ENCODE peak calls at places on chromosomes 2 and 18, in eight cellular contexts. X is transverse colon, U is GM12878, H is right lobe of liver, L is body of pancreas, F is esophagus squamous epithelium, B is HCT116, N is ovary. V is an unnamed sample. For H3K36me3 and H3K4me1, the result is how much of the 10 kb centered on the place peaks cover.

GRCh38 chr2:147998203-147998602 is 22.3 kb downstream of the ORC4 start:
- DNase-seq in B (no peak), X (no peak), F (no peak), N (no peak), U (no peak), H (no peak), L (no peak), V (no peak)

GRCh38 chr2:187547353-187547979 is 6.8 kb downstream of the TFPI start:
- DNase-seq in H (no peak), L (no peak), U (no peak), X (peak), B (peak), F (no peak), N (peak), V (peak)

GRCh38 chr2:241812730-241813079 is 3.7 kb downstream of the NEU4 start:
- DNase-seq in X (no peak), H (no peak), U (no peak), B (no peak), L (no peak), N (no peak), F (no peak), V (no peak)

GRCh38 chr2:228657807-228658402 is 476.4 kb upstream of the SPHKAP start:
- DNase-seq in U (peak), X (no peak), F (no peak), L (no peak), B (peak), N (no peak), H (no peak), V (no peak)

GRCh38 chr2:3728104-3729054 is 25.0 kb downstream of the DCDC2C start:
- DNase-seq in B (peak), L (no peak), F (no peak), U (no peak), X (no peak), N (peak), H (no peak), V (peak)

GRCh38 chr2:231308631-231309414 is 86.7 kb upstream of the B3GNT7 start:
- DNase-seq in U (no peak), H (no peak), N (no peak), X (no peak), B (no peak), F (no peak), L (no peak), V (no peak)

GRCh38 chr2:104318001-104318555 is 535.8 kb upstream of the POU3F3 start:
- DNase-seq in L (no peak), U (no peak), X (no peak), B (no peak), H (no peak), F (no peak), N (no peak), V (no peak)

GRCh38 chr2:240323601-240324291 is 111.7 kb upstream of the GPC1 start:
- DNase-seq in X (no peak), U (no peak), L (no peak), N (no peak), B (no peak), H (no peak), F (no peak), V (no peak)

GRCh38 chr18:77088977-77089795 is 43.4 kb downstream of the MBP start:
- DNase-seq in B (peak), X (no peak), L (peak), F (no peak), U (no peak), H (peak), N (no peak), V (no peak)

GRCh38 chr2:8412586-8412985 is 269.3 kb upstream of the ID2 start:
- DNase-seq in X (no peak), L (peak), F (no peak), B (no peak), N (no peak), H (no peak), U (no peak), V (peak)

GRCh38 chr2:202069189-202070050 is 3.6 kb upstream of the KIAA2012 start:
- DNase-seq in U (no peak), F (no peak), N (no peak), H (no peak), L (no peak), B (no peak), X (peak), V (no peak)

GRCh38 chr2:714005-714741 is 37.0 kb upstream of the TMEM18 start:
- DNase-seq in X (peak), B (peak), F (no peak), L (peak), H (peak), U (peak), N (peak), V (peak)

GRCh38 chr2:33022989-33023731 is 76.4 kb downstream of the LTBP1 start:
- DNase-seq in F (no peak), B (peak), X (no peak), H (no peak), N (no peak), L (no peak), U (no peak), V (no peak)

GRCh38 chr2:175855794-175856453 is 146.1 kb downstream of the LNPK start:
- DNase-seq in U (no peak), H (no peak), X (peak), N (no peak), L (no peak), B (peak), F (no peak), V (no peak)

GRCh38 chr18:45993441-45993840 is 26.3 kb upstream of the EPG5 start:
- DNase-seq in B (no peak), F (no peak), U (no peak), H (no peak), L (no peak), X (no peak), N (no peak), V (no peak)

GRCh38 chr18:49560277-49561126 is 1.4 kb upstream of the LIPG start:
- DNase-seq in B (no peak), F (no peak), H (peak), L (peak), X (peak), U (no peak), N (no peak), V (peak)

GRCh38 chr2:143787674-143788073 is 658.5 kb downstream of the ARHGAP15 start:
- DNase-seq in X (no peak), N (no peak), U (no peak), L (no peak), H (no peak), B (no peak), F (no peak), V (no peak)

GRCh38 chr2:237895544-237896506 is 36.4 kb downstream of the RAMP1 start:
- DNase-seq in X (peak), U (no peak), F (no peak), N (no peak), L (peak), H (no peak), B (no peak), V (no peak)

GRCh38 chr2:104702451-104702850 is 151.5 kb upstream of the POU3F3 start:
- DNase-seq in F (no peak), U (no peak), X (no peak), N (no peak), H (no peak), L (no peak), B (no peak), V (no peak)

GRCh38 chr2:170377469-170378207 is 199.7 kb downstream of the MYO3B start:
- DNase-seq in N (no peak), H (no peak), B (no peak), U (no peak), L (no peak), F (no peak), X (peak), V (no peak)

DNA sequence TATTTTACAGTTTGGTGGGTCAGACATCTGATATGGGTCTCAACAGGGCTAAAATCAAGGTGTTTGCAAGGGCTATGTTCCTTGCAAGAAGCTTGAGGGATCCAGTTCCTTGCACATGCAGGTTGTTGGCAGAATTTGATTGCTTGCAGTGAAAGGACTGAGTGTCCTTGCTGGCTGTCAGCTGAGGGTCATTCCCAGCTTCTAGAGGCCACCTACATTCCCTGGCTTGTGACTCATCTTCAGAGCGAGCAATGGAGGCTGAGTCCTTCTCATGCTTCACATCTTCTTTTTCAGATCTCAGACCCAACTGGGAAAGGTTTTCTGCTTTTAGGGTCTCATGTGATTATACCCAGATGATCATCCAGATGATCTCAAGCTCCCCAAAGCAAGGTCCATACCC is 12.4 kb downstream of the MEX3C start:
- DNase-seq in L (no peak), F (no peak), B (no peak), N (no peak), X (no peak), H (no peak), U (no peak), V (no peak)
- H3K36me3 ChIP-seq in L (under half), F (under half), B (under half), N (under half), X (under half), H (under half), U (under half), V (under half)

GRCh38 chr2:167681646-167682045 is 565.7 kb downstream of the STK39 start:
- DNase-seq in L (no peak), B (no peak), U (no peak), X (no peak), F (no peak), N (no peak), H (no peak), V (no peak)
- H3K4me1 ChIP-seq in L (under half), B (under half), U (under half), X (under half), F (under half), N (under half), H (under half), V (under half)

GRCh38 chr18:23333827-23334226 is 119.3 kb upstream of the RIOK3 start:
- DNase-seq in B (no peak), X (no peak), U (no peak), L (no peak), H (no peak), F (no peak), N (no peak), V (no peak)

GRCh38 chr18:23332356-23332755 is 120.7 kb upstream of the RIOK3 start:
- DNase-seq in N (no peak), L (no peak), U (no peak), X (no peak), B (no peak), F (no peak), H (no peak), V (no peak)

GRCh38 chr18:23330423-23330822 is 122.7 kb upstream of the RIOK3 start:
- DNase-seq in X (peak), B (no peak), N (no peak), U (peak), F (no peak), L (no peak), H (no peak), V (no peak)

GRCh38 chr18:23334569-23334968 is 118.5 kb upstream of the RIOK3 start:
- DNase-seq in H (no peak), U (no peak), L (no peak), N (no peak), B (no peak), F (no peak), X (no peak), V (no peak)

DNA sequence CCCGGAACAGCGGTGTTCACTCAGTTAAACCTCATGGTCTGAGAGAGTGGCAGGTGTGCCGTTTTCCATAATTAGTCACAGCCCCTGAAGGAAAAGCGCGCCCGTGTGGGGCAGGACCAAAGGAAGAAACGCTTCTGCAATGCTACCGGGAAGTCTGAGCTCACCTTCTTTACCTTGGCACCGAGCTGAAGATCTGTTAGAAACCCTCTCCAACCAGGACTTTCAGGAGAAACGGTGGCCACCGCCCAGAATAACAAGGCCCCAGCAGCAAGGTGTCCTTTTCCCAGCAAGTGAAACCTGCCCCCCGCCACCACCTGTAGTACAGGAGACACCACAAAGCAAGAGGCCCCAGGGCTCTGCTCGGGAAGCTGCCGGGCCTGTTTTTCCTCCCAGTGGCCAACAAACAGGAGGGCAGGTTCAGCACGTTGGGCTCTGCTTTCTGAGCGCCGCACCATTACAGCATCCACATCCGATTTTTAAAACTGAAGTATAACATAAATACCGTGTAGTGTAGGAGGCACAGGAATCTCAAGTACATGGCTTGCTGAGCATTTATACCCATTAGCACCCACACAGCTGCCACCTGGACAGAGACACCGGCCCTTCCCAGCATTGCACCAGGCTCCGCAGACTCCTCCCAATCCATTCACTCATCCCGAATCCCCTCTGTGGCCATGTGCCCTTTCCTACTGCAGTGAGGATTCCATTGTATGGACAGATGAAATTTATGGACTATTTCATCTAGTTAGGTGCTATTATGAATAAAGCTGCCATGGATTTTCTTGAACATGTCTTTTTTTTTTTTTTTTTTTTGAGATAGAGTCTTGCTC is 121.8 kb upstream of the RIOK3 start:
- DNase-seq in L (peak), U (no peak), F (peak), X (no peak), N (no peak), B (no peak), H (no peak), V (no peak)
- TF ChIP-seq POLR2A in L (no peak), U (no peak), F (no peak), X (no peak), N (no peak), B (no peak), H (no peak), V (no peak)

GRCh38 chr2:37211212-37211611 is 14.9 kb downstream of the CEBPZOS start:
- DNase-seq in L (no peak), N (no peak), F (no peak), B (no peak), H (no peak), X (no peak), U (no peak), V (no peak)

GRCh38 chr2:37219046-37219445 is 12.3 kb downstream of the CEBPZ start:
- DNase-seq in F (no peak), U (no peak), L (no peak), X (no peak), H (no peak), B (no peak), N (no peak), V (no peak)

GRCh38 chr2:37211939-37212338 is 15.6 kb downstream of the CEBPZOS start:
- DNase-seq in H (no peak), N (no peak), B (no peak), X (no peak), L (no peak), F (no peak), U (no peak), V (no peak)

GRCh38 chr2:37215255-37215654 is 16.1 kb downstream of the CEBPZ start:
- DNase-seq in B (no peak), U (no peak), F (no peak), N (no peak), X (no peak), L (no peak), H (no peak), V (no peak)
- H3K36me3 ChIP-seq in B (half or more), U (under half), F (under half), N (under half), X (under half), L (under half), H (half or more), V (under half)